ENCODE peak calls at places on chromosomes 2 and 18, in five cellular contexts. One of them, this sample, is unnamed. For H3K9me3 and H3K27me3, the result is how much of the 10 kb centered on the place peaks cover.

GRCh38 chr2:48589170-48589767 is 28.4 kb upstream of the GTF2A1L start:
- DNase-seq in CD8-positive, alpha-beta T cell: no peak
- DNase-seq in lower lobe of right lung: no peak
- DNase-seq in adrenal gland: peak
- DNase-seq in sigmoid colon: no peak
- DNase-seq in this sample: peak

GRCh38 chr2:60306231-60306861 is 247.1 kb downstream of the BCL11A start:
- DNase-seq in CD8-positive, alpha-beta T cell: no peak
- DNase-seq in lower lobe of right lung: no peak
- DNase-seq in adrenal gland: no peak
- DNase-seq in sigmoid colon: no peak
- DNase-seq in this sample: no peak

GRCh38 chr2:145958611-145959010 is 1438.7 kb upstream of the ZEB2 start:
- DNase-seq in CD8-positive, alpha-beta T cell: no peak
- DNase-seq in lower lobe of right lung: no peak
- DNase-seq in adrenal gland: no peak
- DNase-seq in sigmoid colon: no peak
- DNase-seq in this sample: no peak

GRCh38 chr18:58209326-58209725 is 165.3 kb downstream of the NEDD4L start:
- DNase-seq in CD8-positive, alpha-beta T cell: no peak
- DNase-seq in lower lobe of right lung: no peak
- DNase-seq in adrenal gland: no peak
- DNase-seq in sigmoid colon: no peak
- DNase-seq in this sample: no peak

GRCh38 chr2:74515271-74516069 is 1.2 kb downstream of the TLX2 start:
- DNase-seq in CD8-positive, alpha-beta T cell: no peak
- DNase-seq in lower lobe of right lung: no peak
- DNase-seq in adrenal gland: no peak
- DNase-seq in sigmoid colon: peak
- DNase-seq in this sample: no peak

GRCh38 chr18:12287131-12287681 is 20.8 kb upstream of the TUBB6 start:
- DNase-seq in CD8-positive, alpha-beta T cell: no peak
- DNase-seq in lower lobe of right lung: peak
- DNase-seq in adrenal gland: no peak
- DNase-seq in sigmoid colon: no peak
- DNase-seq in this sample: no peak

GRCh38 chr2:39503277-39503676 is 66.2 kb upstream of the MAP4K3 start:
- DNase-seq in CD8-positive, alpha-beta T cell: no peak
- DNase-seq in lower lobe of right lung: no peak
- DNase-seq in adrenal gland: no peak
- DNase-seq in sigmoid colon: no peak
- DNase-seq in this sample: no peak

GRCh38 chr18:68840554-68841263 is 42.8 kb downstream of the CCDC102B start:
- DNase-seq in CD8-positive, alpha-beta T cell: no peak
- DNase-seq in lower lobe of right lung: no peak
- DNase-seq in adrenal gland: peak
- DNase-seq in sigmoid colon: peak
- DNase-seq in this sample: peak

GRCh38 chr18:78006805-78007204 is 757.2 kb downstream of the GALR1 start:
- DNase-seq in CD8-positive, alpha-beta T cell: no peak
- DNase-seq in lower lobe of right lung: no peak
- DNase-seq in adrenal gland: no peak
- DNase-seq in sigmoid colon: no peak
- DNase-seq in this sample: no peak

GRCh38 chr2:110126086-110126773 is 10.6 kb upstream of the MALL start:
- DNase-seq in CD8-positive, alpha-beta T cell: no peak
- DNase-seq in lower lobe of right lung: no peak
- DNase-seq in adrenal gland: no peak
- DNase-seq in sigmoid colon: no peak
- DNase-seq in this sample: peak

GRCh38 chr2:44777542-44777941 is 164.0 kb upstream of the SIX3 start:
- DNase-seq in CD8-positive, alpha-beta T cell: no peak
- DNase-seq in lower lobe of right lung: no peak
- DNase-seq in adrenal gland: no peak
- DNase-seq in sigmoid colon: no peak
- DNase-seq in this sample: no peak

GRCh38 chr2:17936599-17936998 is 58.1 kb downstream of the KCNS3 start:
- DNase-seq in CD8-positive, alpha-beta T cell: no peak
- DNase-seq in lower lobe of right lung: no peak
- DNase-seq in adrenal gland: no peak
- DNase-seq in sigmoid colon: no peak
- DNase-seq in this sample: no peak

GRCh38 chr2:230849633-230850357 is 14.9 kb upstream of the ITM2C start:
- DNase-seq in CD8-positive, alpha-beta T cell: peak
- DNase-seq in lower lobe of right lung: peak
- DNase-seq in adrenal gland: no peak
- DNase-seq in sigmoid colon: no peak
- DNase-seq in this sample: peak

GRCh38 chr2:216698895-216699294 is 3.5 kb upstream of the IGFBP5 start:
- DNase-seq in CD8-positive, alpha-beta T cell: no peak
- DNase-seq in lower lobe of right lung: no peak
- DNase-seq in adrenal gland: no peak
- DNase-seq in sigmoid colon: peak
- DNase-seq in this sample: no peak

GRCh38 chr18:474416-474815 is 26.1 kb downstream of the COLEC12 start:
- DNase-seq in CD8-positive, alpha-beta T cell: no peak
- DNase-seq in lower lobe of right lung: no peak
- DNase-seq in adrenal gland: no peak
- DNase-seq in sigmoid colon: no peak
- DNase-seq in this sample: peak

GRCh38 chr2:84022810-84023431 is 436.2 kb downstream of the SUCLG1 start:
- DNase-seq in CD8-positive, alpha-beta T cell: no peak
- DNase-seq in lower lobe of right lung: no peak
- DNase-seq in adrenal gland: peak
- DNase-seq in sigmoid colon: no peak
- DNase-seq in this sample: peak

GRCh38 chr2:230916218-230916617 is 8.8 kb downstream of the GPR55 start:
- DNase-seq in CD8-positive, alpha-beta T cell: no peak
- DNase-seq in lower lobe of right lung: peak
- DNase-seq in adrenal gland: no peak
- DNase-seq in sigmoid colon: peak
- DNase-seq in this sample: no peak

GRCh38 chr2:71710805-71711469 is 257.6 kb downstream of the DYSF start:
- DNase-seq in CD8-positive, alpha-beta T cell: no peak
- DNase-seq in lower lobe of right lung: no peak
- DNase-seq in adrenal gland: no peak
- DNase-seq in sigmoid colon: peak
- DNase-seq in this sample: no peak

GRCh38 chr2:157173740-157174184 is 83.7 kb upstream of the GALNT5 start:
- DNase-seq in CD8-positive, alpha-beta T cell: no peak
- DNase-seq in lower lobe of right lung: no peak
- DNase-seq in adrenal gland: no peak
- DNase-seq in sigmoid colon: no peak
- DNase-seq in this sample: peak

GRCh38 chr2:48479923-48480322 is 50.0 kb upstream of the STON1 start:
- DNase-seq in CD8-positive, alpha-beta T cell: no peak
- DNase-seq in lower lobe of right lung: no peak
- DNase-seq in adrenal gland: no peak
- DNase-seq in sigmoid colon: no peak
- DNase-seq in this sample: no peak

GRCh38 chr2:216503697-216504375 is 5.2 kb downstream of the RPL37A start:
- DNase-seq in CD8-positive, alpha-beta T cell: no peak
- DNase-seq in lower lobe of right lung: no peak
- DNase-seq in adrenal gland: no peak
- DNase-seq in sigmoid colon: no peak
- DNase-seq in this sample: no peak

GRCh38 chr2:237901932-237902846 is 42.8 kb downstream of the RAMP1 start:
- DNase-seq in CD8-positive, alpha-beta T cell: peak
- DNase-seq in lower lobe of right lung: peak
- DNase-seq in adrenal gland: no peak
- DNase-seq in sigmoid colon: peak
- DNase-seq in this sample: no peak

GRCh38 chr2:222613715-222614331 is 42.1 kb downstream of the FARSB start:
- DNase-seq in CD8-positive, alpha-beta T cell: no peak
- DNase-seq in lower lobe of right lung: no peak
- DNase-seq in adrenal gland: peak
- DNase-seq in sigmoid colon: no peak
- DNase-seq in this sample: no peak

GRCh38 chr18:55088000-55088401 is 128.7 kb upstream of the CCDC68 start:
- DNase-seq in CD8-positive, alpha-beta T cell: no peak
- DNase-seq in lower lobe of right lung: no peak
- DNase-seq in adrenal gland: no peak
- DNase-seq in sigmoid colon: no peak
- DNase-seq in this sample: no peak

GRCh38 chr2:44167311-44167907 is 1.3 kb upstream of the PPM1B start:
- DNase-seq in CD8-positive, alpha-beta T cell: no peak
- DNase-seq in lower lobe of right lung: no peak
- DNase-seq in adrenal gland: no peak
- DNase-seq in sigmoid colon: no peak
- DNase-seq in this sample: no peak

GRCh38 chr18:12862467-12862866 is 21.6 kb downstream of the PTPN2 start:
- DNase-seq in CD8-positive, alpha-beta T cell: no peak
- DNase-seq in lower lobe of right lung: no peak
- DNase-seq in adrenal gland: no peak
- DNase-seq in sigmoid colon: no peak
- DNase-seq in this sample: no peak

GRCh38 chr2:122960727-122961641 is 1064.1 kb upstream of the CNTNAP5 start:
- DNase-seq in CD8-positive, alpha-beta T cell: no peak
- DNase-seq in lower lobe of right lung: no peak
- DNase-seq in adrenal gland: no peak
- DNase-seq in sigmoid colon: no peak
- DNase-seq in this sample: peak

GRCh38 chr18:76822510-76823165 is at the start of gene ZNF236:
- DNase-seq in CD8-positive, alpha-beta T cell: peak
- DNase-seq in lower lobe of right lung: peak
- DNase-seq in adrenal gland: peak
- DNase-seq in sigmoid colon: peak
- DNase-seq in this sample: peak

GRCh38 chr2:59000796-59001195 is 759.7 kb upstream of the FANCL start:
- DNase-seq in CD8-positive, alpha-beta T cell: no peak
- DNase-seq in lower lobe of right lung: no peak
- DNase-seq in adrenal gland: no peak
- DNase-seq in sigmoid colon: no peak
- DNase-seq in this sample: no peak

GRCh38 chr2:197614532-197614931 is 60.9 kb downstream of the RFTN2 start:
- DNase-seq in CD8-positive, alpha-beta T cell: no peak
- DNase-seq in lower lobe of right lung: no peak
- DNase-seq in adrenal gland: no peak
- DNase-seq in sigmoid colon: no peak
- DNase-seq in this sample: no peak

GRCh38 chr18:58334061-58334460 is 290.0 kb downstream of the NEDD4L start:
- DNase-seq in CD8-positive, alpha-beta T cell: no peak
- DNase-seq in lower lobe of right lung: no peak
- DNase-seq in adrenal gland: no peak
- DNase-seq in sigmoid colon: no peak
- DNase-seq in this sample: no peak

GRCh38 chr2:88671786-88672427 is 19.6 kb upstream of the RPIA start:
- DNase-seq in CD8-positive, alpha-beta T cell: no peak
- DNase-seq in lower lobe of right lung: no peak
- DNase-seq in adrenal gland: no peak
- DNase-seq in sigmoid colon: no peak
- DNase-seq in this sample: no peak

GRCh38 chr2:219269362-219270054 is 9.7 kb upstream of the DNAJB2 start:
- DNase-seq in CD8-positive, alpha-beta T cell: no peak
- DNase-seq in lower lobe of right lung: peak
- DNase-seq in adrenal gland: peak
- DNase-seq in sigmoid colon: no peak
- DNase-seq in this sample: no peak

GRCh38 chr2:30663321-30663720 is 143.9 kb downstream of the CAPN13 start:
- DNase-seq in CD8-positive, alpha-beta T cell: no peak
- DNase-seq in lower lobe of right lung: no peak
- DNase-seq in adrenal gland: no peak
- DNase-seq in sigmoid colon: peak
- DNase-seq in this sample: no peak

DNA sequence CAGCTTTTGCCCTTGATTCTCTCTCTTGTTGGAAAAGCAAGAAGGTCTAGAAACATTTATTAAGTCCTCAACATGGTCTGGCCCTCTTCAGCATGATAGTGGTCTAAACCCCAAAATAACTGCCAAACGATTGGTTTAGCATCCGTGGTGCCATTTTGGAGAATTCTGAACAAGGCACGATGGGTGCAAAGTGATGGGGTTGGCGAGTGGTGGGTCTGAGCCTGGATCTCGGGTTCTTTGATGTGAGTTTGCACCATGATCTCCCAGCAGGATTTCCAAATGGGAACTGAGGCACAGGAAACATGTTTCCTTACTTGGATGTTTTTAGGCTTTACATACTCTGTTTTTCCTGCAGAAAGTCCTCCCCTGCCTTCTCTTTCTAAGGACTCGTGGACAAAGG is 240.3 kb downstream of the MYCN start:
- DNase-seq in CD8-positive, alpha-beta T cell: no peak
- DNase-seq in lower lobe of right lung: no peak
- DNase-seq in adrenal gland: no peak
- DNase-seq in sigmoid colon: no peak
- DNase-seq in this sample: no peak
- H3K9me3 ChIP-seq in CD8-positive, alpha-beta T cell: under half
- H3K9me3 ChIP-seq in lower lobe of right lung: under half
- H3K9me3 ChIP-seq in adrenal gland: under half
- H3K9me3 ChIP-seq in sigmoid colon: under half
- H3K9me3 ChIP-seq in this sample: under half

GRCh38 chr18:79778291-79778791 is 19.4 kb upstream of the KCNG2 start:
- DNase-seq in CD8-positive, alpha-beta T cell: no peak
- DNase-seq in lower lobe of right lung: no peak
- DNase-seq in adrenal gland: no peak
- DNase-seq in sigmoid colon: peak
- DNase-seq in this sample: no peak

GRCh38 chr18:79772865-79773696 is 24.7 kb upstream of the KCNG2 start:
- DNase-seq in CD8-positive, alpha-beta T cell: no peak
- DNase-seq in lower lobe of right lung: peak
- DNase-seq in adrenal gland: no peak
- DNase-seq in sigmoid colon: peak
- DNase-seq in this sample: no peak

GRCh38 chr18:79776674-79777073 is 21.1 kb upstream of the KCNG2 start:
- DNase-seq in CD8-positive, alpha-beta T cell: no peak
- DNase-seq in lower lobe of right lung: no peak
- DNase-seq in adrenal gland: no peak
- DNase-seq in sigmoid colon: no peak
- DNase-seq in this sample: no peak

GRCh38 chr18:79774111-79774510 is 23.6 kb upstream of the KCNG2 start:
- DNase-seq in CD8-positive, alpha-beta T cell: no peak
- DNase-seq in lower lobe of right lung: peak
- DNase-seq in adrenal gland: no peak
- DNase-seq in sigmoid colon: peak
- DNase-seq in this sample: no peak

GRCh38 chr18:79775441-79776221 is 22.1 kb upstream of the KCNG2 start:
- DNase-seq in CD8-positive, alpha-beta T cell: no peak
- DNase-seq in lower lobe of right lung: peak
- DNase-seq in adrenal gland: no peak
- DNase-seq in sigmoid colon: peak
- DNase-seq in this sample: no peak
- H3K27me3 ChIP-seq in CD8-positive, alpha-beta T cell: under half
- H3K27me3 ChIP-seq in lower lobe of right lung: under half
- H3K27me3 ChIP-seq in adrenal gland: under half
- H3K27me3 ChIP-seq in sigmoid colon: half or more
- H3K27me3 ChIP-seq in this sample: under half

GRCh38 chr2:172095905-172096660 is 6.6 kb downstream of the DLX2 start:
- DNase-seq in CD8-positive, alpha-beta T cell: no peak
- DNase-seq in lower lobe of right lung: no peak
- DNase-seq in adrenal gland: no peak
- DNase-seq in sigmoid colon: no peak
- DNase-seq in this sample: no peak
- H3K4me3 ChIP-seq in CD8-positive, alpha-beta T cell: peak
- H3K4me3 ChIP-seq in lower lobe of right lung: peak
- H3K4me3 ChIP-seq in adrenal gland: peak
- H3K4me3 ChIP-seq in sigmoid colon: peak
- H3K4me3 ChIP-seq in this sample: peak

GRCh38 chr18:56176750-56177149 is 461.6 kb downstream of the TXNL1 start:
- DNase-seq in CD8-positive, alpha-beta T cell: no peak
- DNase-seq in lower lobe of right lung: no peak
- DNase-seq in adrenal gland: no peak
- DNase-seq in sigmoid colon: no peak
- DNase-seq in this sample: no peak
- H3K9me3 ChIP-seq in CD8-positive, alpha-beta T cell: under half
- H3K9me3 ChIP-seq in lower lobe of right lung: under half
- H3K9me3 ChIP-seq in adrenal gland: under half
- H3K9me3 ChIP-seq in sigmoid colon: under half
- H3K9me3 ChIP-seq in this sample: under half

GRCh38 chr2:72933646-72934151 is 16.4 kb downstream of the EMX1 start:
- DNase-seq in CD8-positive, alpha-beta T cell: no peak
- DNase-seq in lower lobe of right lung: no peak
- DNase-seq in adrenal gland: no peak
- DNase-seq in sigmoid colon: no peak
- DNase-seq in this sample: no peak
- H3K27me3 ChIP-seq in CD8-positive, alpha-beta T cell: under half
- H3K27me3 ChIP-seq in lower lobe of right lung: under half
- H3K27me3 ChIP-seq in adrenal gland: under half
- H3K27me3 ChIP-seq in sigmoid colon: under half
- H3K27me3 ChIP-seq in this sample: under half

This sample was measured in MG63.